ENCODE peak calls at places on chromosomes 3 and 15, in nine cellular contexts. One of them, this sample, is unnamed.
A peak's percentile ranks its signal among the peaks of the same experiment; 100 is the strongest.

GRCh38 chr3:45163481-45163880 is 17.3 kb upstream of the CDCP1 start:
- DNase-seq in transverse colon: no peak
- DNase-seq in Karpas-422: peak; percentile 93
- DNase-seq in activated CD8-positive, alpha-beta T cell treated with anti-CD3 and anti-CD28 coated beads for 36 hours: no peak
- DNase-seq in fibroblast of lung: no peak
- DNase-seq in dermis microvascular lymphatic vessel endothelial cell: no peak
- DNase-seq in GM06990: peak; percentile 10
- DNase-seq in NK-92 treated with Interleukin-12 subunit alpha and Interleukin-12 subunit beta, amount 100 ng/mL, for 24 hours: no peak
- DNase-seq in GM10248: peak; percentile 44
- DNase-seq in this sample: no peak

GRCh38 chr15:65998486-65998885 is 129.2 kb downstream of the RAB11A start:
- DNase-seq in transverse colon: no peak
- DNase-seq in Karpas-422: no peak
- DNase-seq in activated CD8-positive, alpha-beta T cell treated with anti-CD3 and anti-CD28 coated beads for 36 hours: no peak
- DNase-seq in fibroblast of lung: no peak
- DNase-seq in dermis microvascular lymphatic vessel endothelial cell: no peak
- DNase-seq in GM06990: no peak
- DNase-seq in NK-92 treated with Interleukin-12 subunit alpha and Interleukin-12 subunit beta, amount 100 ng/mL, for 24 hours: no peak
- DNase-seq in GM10248: no peak
- DNase-seq in this sample: no peak

GRCh38 chr15:101200181-101200580 is 51.7 kb downstream of the CHSY1 start:
- DNase-seq in transverse colon: no peak
- DNase-seq in Karpas-422: no peak
- DNase-seq in activated CD8-positive, alpha-beta T cell treated with anti-CD3 and anti-CD28 coated beads for 36 hours: no peak
- DNase-seq in fibroblast of lung: no peak
- DNase-seq in dermis microvascular lymphatic vessel endothelial cell: no peak
- DNase-seq in GM06990: no peak
- DNase-seq in NK-92 treated with Interleukin-12 subunit alpha and Interleukin-12 subunit beta, amount 100 ng/mL, for 24 hours: no peak
- DNase-seq in GM10248: no peak
- DNase-seq in this sample: no peak

GRCh38 chr15:48557335-48557734 is 88.2 kb downstream of the FBN1 start:
- DNase-seq in transverse colon: no peak
- DNase-seq in Karpas-422: no peak
- DNase-seq in activated CD8-positive, alpha-beta T cell treated with anti-CD3 and anti-CD28 coated beads for 36 hours: no peak
- DNase-seq in fibroblast of lung: no peak
- DNase-seq in dermis microvascular lymphatic vessel endothelial cell: no peak
- DNase-seq in GM06990: no peak
- DNase-seq in NK-92 treated with Interleukin-12 subunit alpha and Interleukin-12 subunit beta, amount 100 ng/mL, for 24 hours: no peak
- DNase-seq in GM10248: no peak
- DNase-seq in this sample: no peak

GRCh38 chr3:100682854-100683760 is 26.2 kb upstream of the TFG start:
- DNase-seq in transverse colon: no peak
- DNase-seq in Karpas-422: no peak
- DNase-seq in activated CD8-positive, alpha-beta T cell treated with anti-CD3 and anti-CD28 coated beads for 36 hours: no peak
- DNase-seq in fibroblast of lung: no peak
- DNase-seq in dermis microvascular lymphatic vessel endothelial cell: no peak
- DNase-seq in GM06990: no peak
- DNase-seq in NK-92 treated with Interleukin-12 subunit alpha and Interleukin-12 subunit beta, amount 100 ng/mL, for 24 hours: no peak
- DNase-seq in GM10248: no peak
- DNase-seq in this sample: no peak

GRCh38 chr3:186510374-186511079 is 33.7 kb downstream of the CRYGS start:
- DNase-seq in transverse colon: no peak
- DNase-seq in Karpas-422: no peak
- DNase-seq in activated CD8-positive, alpha-beta T cell treated with anti-CD3 and anti-CD28 coated beads for 36 hours: no peak
- DNase-seq in fibroblast of lung: peak; percentile 13
- DNase-seq in dermis microvascular lymphatic vessel endothelial cell: no peak
- DNase-seq in GM06990: peak; percentile 59
- DNase-seq in NK-92 treated with Interleukin-12 subunit alpha and Interleukin-12 subunit beta, amount 100 ng/mL, for 24 hours: no peak
- DNase-seq in GM10248: peak; percentile 45
- DNase-seq in this sample: no peak

GRCh38 chr3:66153961-66154923 is 66.6 kb upstream of the SLC25A26 start:
- DNase-seq in transverse colon: no peak
- DNase-seq in Karpas-422: no peak
- DNase-seq in activated CD8-positive, alpha-beta T cell treated with anti-CD3 and anti-CD28 coated beads for 36 hours: no peak
- DNase-seq in fibroblast of lung: peak; percentile 20
- DNase-seq in dermis microvascular lymphatic vessel endothelial cell: no peak
- DNase-seq in GM06990: no peak
- DNase-seq in NK-92 treated with Interleukin-12 subunit alpha and Interleukin-12 subunit beta, amount 100 ng/mL, for 24 hours: no peak
- DNase-seq in GM10248: no peak
- DNase-seq in this sample: no peak

GRCh38 chr3:85594648-85595047 is 635.9 kb downstream of the CADM2 start:
- DNase-seq in transverse colon: no peak
- DNase-seq in Karpas-422: no peak
- DNase-seq in activated CD8-positive, alpha-beta T cell treated with anti-CD3 and anti-CD28 coated beads for 36 hours: no peak
- DNase-seq in fibroblast of lung: no peak
- DNase-seq in dermis microvascular lymphatic vessel endothelial cell: no peak
- DNase-seq in GM06990: no peak
- DNase-seq in NK-92 treated with Interleukin-12 subunit alpha and Interleukin-12 subunit beta, amount 100 ng/mL, for 24 hours: no peak
- DNase-seq in GM10248: no peak
- DNase-seq in this sample: no peak

GRCh38 chr3:14519406-14519805 is 20.7 kb downstream of the GRIP2 start:
- DNase-seq in transverse colon: no peak
- DNase-seq in Karpas-422: no peak
- DNase-seq in activated CD8-positive, alpha-beta T cell treated with anti-CD3 and anti-CD28 coated beads for 36 hours: no peak
- DNase-seq in fibroblast of lung: no peak
- DNase-seq in dermis microvascular lymphatic vessel endothelial cell: no peak
- DNase-seq in GM06990: no peak
- DNase-seq in NK-92 treated with Interleukin-12 subunit alpha and Interleukin-12 subunit beta, amount 100 ng/mL, for 24 hours: no peak
- DNase-seq in GM10248: no peak
- DNase-seq in this sample: no peak

GRCh38 chr3:136277115-136277514 is 27.0 kb downstream of the PCCB start:
- DNase-seq in transverse colon: no peak
- DNase-seq in Karpas-422: no peak
- DNase-seq in activated CD8-positive, alpha-beta T cell treated with anti-CD3 and anti-CD28 coated beads for 36 hours: no peak
- DNase-seq in fibroblast of lung: no peak
- DNase-seq in dermis microvascular lymphatic vessel endothelial cell: no peak
- DNase-seq in GM06990: no peak
- DNase-seq in NK-92 treated with Interleukin-12 subunit alpha and Interleukin-12 subunit beta, amount 100 ng/mL, for 24 hours: no peak
- DNase-seq in GM10248: no peak
- DNase-seq in this sample: no peak

GRCh38 chr15:39511915-39512260 is 69.0 kb upstream of the THBS1 start:
- DNase-seq in transverse colon: no peak
- DNase-seq in Karpas-422: no peak
- DNase-seq in activated CD8-positive, alpha-beta T cell treated with anti-CD3 and anti-CD28 coated beads for 36 hours: no peak
- DNase-seq in fibroblast of lung: peak; percentile 87
- DNase-seq in dermis microvascular lymphatic vessel endothelial cell: peak; percentile 11
- DNase-seq in GM06990: no peak
- DNase-seq in NK-92 treated with Interleukin-12 subunit alpha and Interleukin-12 subunit beta, amount 100 ng/mL, for 24 hours: no peak
- DNase-seq in GM10248: no peak
- DNase-seq in this sample: no peak